ENCODE peak calls at places on chromosomes 3 and 15, in four cellular contexts. One of them, this sample, is unnamed. For H3K4me1, the result is how much of the 10 kb centered on the place peaks cover.

GRCh38 chr15:63509933-63510547 is 5.6 kb downstream of the USP3 start:
- DNase-seq in upper lobe of right lung: no peak
- DNase-seq in tibial artery: no peak
- DNase-seq in A549: no peak
- DNase-seq in this sample: no peak

GRCh38 chr3:55486857-55487375 is at the start of gene WNT5A:
- DNase-seq in A549: no peak
- DNase-seq in upper lobe of right lung: peak
- DNase-seq in tibial artery: no peak
- DNase-seq in this sample: peak

GRCh38 chr3:49022751-49023171 is 840 bp downstream of the NDUFAF3 start:
- DNase-seq in upper lobe of right lung: no peak
- DNase-seq in A549: no peak
- DNase-seq in tibial artery: no peak
- DNase-seq in this sample: no peak

GRCh38 chr15:89531796-89532537 is 35.6 kb upstream of the RHCG start:
- DNase-seq in tibial artery: no peak
- DNase-seq in A549: no peak
- DNase-seq in upper lobe of right lung: no peak
- DNase-seq in this sample: no peak

GRCh38 chr3:14228611-14229470 is 50.2 kb downstream of the LSM3 start:
- DNase-seq in upper lobe of right lung: no peak
- DNase-seq in A549: no peak
- DNase-seq in tibial artery: no peak
- DNase-seq in this sample: no peak

GRCh38 chr3:143551790-143552189 is 296.5 kb downstream of the SLC9A9 start:
- DNase-seq in tibial artery: no peak
- DNase-seq in upper lobe of right lung: no peak
- DNase-seq in A549: no peak
- DNase-seq in this sample: no peak

GRCh38 chr3:145243875-145244274 is 917.1 kb downstream of the PLOD2 start:
- DNase-seq in tibial artery: no peak
- DNase-seq in A549: no peak
- DNase-seq in upper lobe of right lung: no peak
- DNase-seq in this sample: no peak

GRCh38 chr3:150454085-150454484 is 46.0 kb downstream of the TSC22D2 start:
- DNase-seq in upper lobe of right lung: no peak
- DNase-seq in tibial artery: no peak
- DNase-seq in A549: no peak
- DNase-seq in this sample: no peak

GRCh38 chr3:21621396-21621695 is 129.7 kb downstream of the ZNF385D start:
- DNase-seq in A549: no peak
- DNase-seq in tibial artery: no peak
- DNase-seq in upper lobe of right lung: no peak
- DNase-seq in this sample: no peak

DNA sequence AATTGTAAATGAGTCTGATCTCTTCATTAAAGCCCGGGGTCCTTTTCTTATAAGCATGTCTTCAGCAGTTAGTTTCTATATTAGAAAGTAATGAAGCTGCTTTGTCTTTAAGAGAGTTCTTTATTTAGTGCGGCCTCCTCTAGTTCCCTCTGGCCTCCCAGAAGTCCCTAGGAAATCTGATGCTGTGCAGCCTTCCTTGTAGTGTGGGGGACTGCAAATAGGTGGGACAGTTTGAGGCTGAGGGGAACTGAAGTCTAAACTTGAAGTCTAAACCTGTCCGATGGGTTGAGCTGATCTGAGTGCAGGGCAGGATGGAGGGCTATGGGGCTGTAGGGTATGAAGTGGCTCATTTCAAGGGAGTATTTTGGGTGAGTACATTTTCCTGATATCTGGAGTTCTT is 1.4 kb downstream of the CD276 start:
- DNase-seq in tibial artery: no peak
- DNase-seq in A549: no peak
- DNase-seq in upper lobe of right lung: no peak
- DNase-seq in this sample: no peak
- H3K4me1 ChIP-seq in tibial artery: half or more
- H3K4me1 ChIP-seq in A549: under half
- H3K4me1 ChIP-seq in upper lobe of right lung: under half
- H3K4me1 ChIP-seq in this sample: under half

DNA sequence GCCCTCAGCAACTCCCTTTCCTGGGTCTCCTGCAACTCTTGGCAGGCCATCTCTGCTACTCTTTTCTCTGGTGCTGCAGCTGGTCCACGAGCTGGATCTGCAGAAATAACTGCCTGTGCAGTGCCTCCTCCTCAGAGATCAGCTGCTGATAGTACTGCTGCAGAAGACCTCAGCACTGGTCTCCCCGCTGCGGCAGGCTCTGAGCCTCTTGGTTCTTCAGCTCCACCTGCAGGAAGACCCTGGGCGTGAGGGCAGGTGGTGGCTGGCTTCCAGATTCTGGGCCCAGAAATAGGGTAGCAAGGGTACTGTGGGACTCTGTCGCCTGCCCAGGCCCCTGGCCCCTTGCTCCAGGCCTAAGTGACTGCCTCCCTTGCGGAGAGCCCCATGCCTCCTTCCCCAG is 79.7 kb upstream of the C2CD4B start:
- DNase-seq in upper lobe of right lung: no peak
- DNase-seq in A549: no peak
- DNase-seq in tibial artery: no peak
- DNase-seq in this sample: no peak
- TF ChIP-seq CTCF in upper lobe of right lung: no peak
- TF ChIP-seq CTCF in A549: no peak
- TF ChIP-seq CTCF in tibial artery: no peak
- TF ChIP-seq CTCF in this sample: no peak

GRCh38 chr15:99668533-99669182 is 64.6 kb downstream of the LYSMD4 start:
- DNase-seq in tibial artery: no peak
- DNase-seq in A549: no peak
- DNase-seq in upper lobe of right lung: no peak
- DNase-seq in this sample: no peak
- H3K4me1 ChIP-seq in tibial artery: under half
- H3K4me1 ChIP-seq in A549: under half
- H3K4me1 ChIP-seq in upper lobe of right lung: under half
- H3K4me1 ChIP-seq in this sample: under half

GRCh38 chr3:127374626-127375010 is 86.8 kb upstream of the PRR20G start:
- DNase-seq in tibial artery: no peak
- DNase-seq in upper lobe of right lung: peak
- DNase-seq in A549: no peak
- DNase-seq in this sample: no peak

GRCh38 chr3:127371846-127372245 is 84.0 kb upstream of the PRR20G start:
- DNase-seq in A549: no peak
- DNase-seq in upper lobe of right lung: peak
- DNase-seq in tibial artery: no peak
- DNase-seq in this sample: no peak

GRCh38 chr3:127375151-127375937 is 87.5 kb upstream of the PRR20G start:
- DNase-seq in upper lobe of right lung: peak
- DNase-seq in tibial artery: no peak
- DNase-seq in A549: no peak
- DNase-seq in this sample: no peak

GRCh38 chr3:127371338-127371737 is 83.5 kb upstream of the PRR20G start:
- DNase-seq in upper lobe of right lung: no peak
- DNase-seq in A549: no peak
- DNase-seq in tibial artery: no peak
- DNase-seq in this sample: no peak

DNA sequence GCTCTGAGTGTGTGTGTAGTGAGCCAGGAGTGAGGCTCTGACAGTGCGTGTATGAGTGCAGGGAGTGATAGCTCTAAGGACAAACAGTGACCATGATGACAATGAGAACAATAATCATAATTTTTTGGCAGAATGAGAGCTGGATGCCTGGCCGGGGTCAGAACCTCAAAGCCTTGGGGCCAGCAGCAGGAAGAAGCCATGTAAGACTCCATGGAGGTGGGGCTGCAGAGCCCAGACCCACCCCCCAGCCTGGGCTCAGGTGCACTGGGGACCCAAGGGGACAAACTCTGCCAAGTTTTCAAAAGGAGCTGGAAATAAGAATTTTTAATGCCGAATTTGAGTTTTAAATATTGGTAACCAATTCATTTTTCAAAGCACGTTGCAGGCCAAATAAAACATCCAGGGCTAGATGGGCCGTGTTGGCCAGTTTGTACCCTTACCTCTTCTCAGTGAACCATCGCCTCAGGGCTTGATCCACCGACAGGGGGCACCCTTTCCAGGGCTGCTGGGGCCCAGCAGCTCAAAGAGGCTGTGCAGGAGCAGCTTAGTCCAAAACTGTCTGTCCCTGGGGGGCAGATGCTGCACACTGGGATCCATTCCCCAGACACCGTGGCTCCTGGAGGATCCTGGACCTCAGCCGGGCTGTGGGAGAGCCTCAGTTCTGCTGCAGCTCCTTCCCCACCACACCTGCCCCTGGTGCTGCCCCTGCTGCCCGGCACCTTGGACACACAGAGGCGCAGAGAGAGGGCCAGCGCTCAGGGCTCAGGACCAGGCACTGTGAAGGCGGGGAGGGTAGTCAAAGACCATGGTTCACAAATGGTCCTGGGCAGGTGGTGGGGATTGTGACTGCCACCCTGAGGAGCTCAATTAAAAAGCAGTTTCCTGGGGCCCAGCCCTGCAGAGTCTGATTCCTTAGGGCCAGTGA is 86.1 kb upstream of the PRR20G start:
- DNase-seq in upper lobe of right lung: peak
- DNase-seq in tibial artery: no peak
- DNase-seq in A549: peak
- DNase-seq in this sample: peak
- TF ChIP-seq CTCF in upper lobe of right lung: peak
- TF ChIP-seq CTCF in tibial artery: no peak
- TF ChIP-seq CTCF in A549: no peak
- TF ChIP-seq CTCF in this sample: no peak